ENCODE peak calls at places on chromosomes 2 and 18, in four cellular contexts. N is ovary; H is esophagus squamous epithelium; W is naive thymus-derived CD4-positive, alpha-beta T cell. A is an unnamed sample. For H3K4me1, the result is how much of the 10 kb centered on the place peaks cover.

GRCh38 chr2:160512484-160512883 is 18.9 kb upstream of the RBMS1 start:
- DNase-seq in N (no peak), H (no peak), W (no peak), A (no peak)

GRCh38 chr18:59353079-59353680 is 5.9 kb downstream of the LMAN1 start:
- DNase-seq in N (no peak), H (no peak), W (no peak), A (no peak)

GRCh38 chr2:217864960-217865359 is 137.8 kb downstream of the TNS1 start:
- DNase-seq in N (no peak), H (no peak), W (no peak), A (no peak)

GRCh38 chr2:211722928-211723327 is 815.7 kb downstream of the ERBB4 start:
- DNase-seq in N (no peak), H (no peak), W (no peak), A (no peak)

GRCh38 chr18:28065031-28065792 is 111.7 kb downstream of the CDH2 start:
- DNase-seq in N (no peak), H (no peak), W (no peak), A (peak)

GRCh38 chr18:67717800-67718199 is 201.3 kb upstream of the DSEL start:
- DNase-seq in N (no peak), H (no peak), W (no peak), A (no peak)

GRCh38 chr2:72543527-72544216 is 282.2 kb downstream of the EXOC6B start:
- DNase-seq in N (no peak), H (no peak), W (no peak), A (no peak)

GRCh38 chr2:119106301-119106897 is 52.2 kb downstream of the C1QL2 start:
- DNase-seq in N (no peak), H (no peak), W (no peak), A (peak)

GRCh38 chr2:65129276-65129612 is 662 bp downstream of the RAB1A start:
- DNase-seq in N (no peak), H (no peak), W (no peak), A (no peak)

GRCh38 chr2:28956415-28956826 is 24.7 kb upstream of the TOGARAM2 start:
- DNase-seq in N (no peak), H (no peak), W (peak), A (no peak)
- H3K4me3 ChIP-seq in N (no peak), H (no peak), W (peak), A (no peak)

DNA sequence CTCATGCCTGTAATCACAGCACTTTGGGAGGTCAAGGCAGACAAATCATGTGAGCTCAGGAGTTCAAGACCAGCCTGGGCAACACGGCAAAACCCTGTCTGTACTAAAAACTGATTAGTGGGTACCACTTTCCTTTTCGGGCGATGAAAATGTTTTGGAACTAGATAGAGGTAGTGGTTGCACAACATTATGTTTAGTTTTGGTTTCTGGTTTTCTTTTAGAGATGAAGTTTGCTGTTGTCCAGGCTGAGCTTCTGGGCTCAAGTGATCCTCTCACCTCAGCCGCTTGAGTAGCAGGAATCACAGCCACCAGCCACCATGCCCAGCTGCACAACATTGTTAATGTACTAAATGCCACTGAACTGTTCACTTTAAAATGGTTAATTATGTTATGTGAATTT is 27.6 kb downstream of the AAK1 start:
- DNase-seq in N (no peak), H (no peak), W (no peak), A (no peak)
- H3K4me1 ChIP-seq in N (under half), H (under half), W (half or more), A (under half)

GRCh38 chr18:65946777-65947176 is 196.0 kb downstream of the CDH7 start:
- DNase-seq in N (no peak), H (no peak), W (no peak), A (no peak)
- H3K4me3 ChIP-seq in N (no peak), H (no peak), W (no peak), A (no peak)

GRCh38 chr2:39403311-39403710 is 33.8 kb downstream of the MAP4K3 start:
- DNase-seq in N (no peak), H (no peak), W (peak), A (no peak)
- H3K4me1 ChIP-seq in N (under half), H (under half), W (under half), A (under half)

GRCh38 chr2:223215136-223215535 is 163.1 kb downstream of the KCNE4 start:
- DNase-seq in N (no peak), H (no peak), W (no peak), A (no peak)
- H3K4me3 ChIP-seq in N (no peak), H (no peak), W (no peak), A (no peak)

A was measured in SJSA1.